ENCODE peak calls at places on chromosome 6, in nine cellular contexts. B, H, P, D, U, Z, X, L and Q are unnamed samples.

GRCh38 chr6:75762063-75762462 is 13.0 kb downstream of the MYO6 start:
- DNase-seq in B (no peak), P (no peak), U (no peak), X (no peak), Z (no peak), D (no peak), L (no peak), H (no peak), Q (no peak)

GRCh38 chr6:33298773-33299236 is at the start of gene RGL2:
- DNase-seq in L (no peak), Z (peak; percentile 88), U (no peak), H (peak; percentile 93), D (peak; percentile 96), X (peak; percentile 83), B (peak; percentile 40), P (peak; percentile 33), Q (peak; percentile 82)

GRCh38 chr6:152071843-152072242 is 264.4 kb downstream of the ESR1 start:
- DNase-seq in Z (no peak), H (no peak), X (no peak), L (no peak), D (no peak), B (no peak), U (no peak), P (no peak), Q (no peak)

GRCh38 chr6:130725551-130725950 is 101.7 kb upstream of the SMLR1 start:
- DNase-seq in Z (no peak), H (no peak), D (no peak), X (no peak), L (no peak), U (no peak), P (no peak), B (no peak), Q (no peak)

GRCh38 chr6:5308066-5308465 is 46.8 kb downstream of the FARS2 start:
- DNase-seq in D (peak; percentile 8), H (no peak), Z (no peak), U (no peak), X (no peak), L (no peak), P (peak; percentile 57), B (no peak), Q (no peak)

GRCh38 chr6:139027620-139028182 is 844 bp upstream of the ABRACL start:
- DNase-seq in P (peak; percentile 63), H (peak; percentile 77), U (peak; percentile 52), L (no peak), Z (no peak), X (peak; percentile 41), B (no peak), D (no peak), Q (no peak)

GRCh38 chr6:137217801-137218472 is 1.2 kb downstream of the IFNGR1 start:
- DNase-seq in Z (no peak), B (no peak), D (no peak), X (no peak), L (no peak), H (peak; percentile 78), P (peak; percentile 18), U (peak; percentile 40), Q (no peak)

GRCh38 chr6:55449219-55449618 is 122.0 kb downstream of the GFRAL start:
- DNase-seq in D (no peak), B (peak; percentile 35), X (no peak), U (peak; percentile 15), H (no peak), Z (no peak), P (no peak), L (no peak), Q (no peak)

GRCh38 chr6:165456327-165456726 is 146.9 kb upstream of the C6orf118 start:
- DNase-seq in D (no peak), X (no peak), U (no peak), L (no peak), P (peak; percentile 29), B (no peak), H (no peak), Z (no peak), Q (no peak)

GRCh38 chr6:164109770-164110140 is 695.2 kb downstream of the QKI start:
- DNase-seq in B (no peak), Z (no peak), P (no peak), U (peak; percentile 45), H (no peak), D (no peak), L (no peak), X (no peak), Q (no peak)

GRCh38 chr6:150134280-150134920 is 8.4 kb upstream of the PPP1R14C start:
- DNase-seq in L (no peak), Z (no peak), B (no peak), U (no peak), X (no peak), H (peak; percentile 84), D (no peak), P (no peak), Q (no peak)
- TF ChIP-seq POLR2A in L (no peak), Z (no peak), B (no peak), U (no peak), X (no peak), H (no peak), D (no peak), P (no peak), Q (no peak)

GRCh38 chr6:167476844-167477595 is 152.1 kb downstream of the TTLL2 start:
- DNase-seq in B (no peak), P (no peak), Z (no peak), H (no peak), X (no peak), U (no peak), D (no peak), L (no peak), Q (peak; percentile 49)
- H3K4me3 ChIP-seq in B (no peak overlapping the region), P (no peak overlapping the region), Z (no peak overlapping the region), H (no peak overlapping the region), X (no peak overlapping the region), U (no peak overlapping the region), D (no peak overlapping the region), L (no peak overlapping the region), Q (no peak overlapping the region)

DNA sequence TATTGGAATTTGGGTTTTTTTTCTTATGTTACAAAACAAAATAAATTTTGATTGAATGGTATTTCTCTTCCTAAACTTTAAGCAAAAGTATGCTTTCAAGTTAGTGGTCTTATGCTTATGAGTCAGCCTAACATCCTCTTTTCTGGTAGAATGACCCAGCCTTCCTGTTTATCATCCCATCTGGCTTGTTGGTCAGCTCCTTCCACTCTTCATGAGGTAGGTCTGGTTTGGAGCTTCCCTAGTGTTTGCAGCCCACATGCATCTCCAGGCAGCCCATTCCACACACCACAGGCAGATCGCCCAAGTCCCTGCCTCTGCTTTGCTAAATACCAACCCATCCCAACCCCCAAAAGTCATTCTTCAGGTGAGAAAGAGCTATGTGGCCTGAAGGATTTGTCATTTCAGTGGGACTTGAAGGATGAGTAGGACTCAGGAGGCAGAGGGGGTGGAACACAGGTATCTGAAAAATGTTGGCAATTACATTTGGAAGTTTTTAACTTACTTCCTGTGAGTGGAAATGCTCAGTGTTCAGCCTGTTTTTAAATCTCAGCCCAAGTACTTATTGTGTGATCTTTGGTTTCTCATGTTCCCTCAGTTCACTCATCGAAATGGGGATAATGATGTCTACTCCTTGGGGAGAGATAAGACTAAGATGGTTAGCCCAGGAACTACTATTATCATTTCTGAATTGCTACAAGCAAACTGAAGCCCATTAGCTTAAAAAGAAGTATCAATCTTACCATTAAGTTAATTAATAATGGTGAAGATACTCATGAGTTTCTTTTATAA is 294.0 kb downstream of the ADGB start:
- DNase-seq in Z (no peak), H (no peak), U (peak; percentile 82), P (peak; percentile 92), X (no peak), L (no peak), B (no peak), D (no peak), Q (no peak)
- TF ChIP-seq POLR2A in Z (no peak), H (no peak), U (no peak), P (no peak), X (no peak), L (no peak), B (no peak), D (no peak), Q (no peak)

GRCh38 chr6:148343383-148343782 is 745 bp downstream of the SASH1 start:
- DNase-seq in U (peak; percentile 60), B (no peak), D (no peak), H (no peak), X (no peak), L (no peak), P (no peak), Z (no peak), Q (no peak)
- H3K4me3 ChIP-seq in U (peak overlapping the region; percentile 96), B (peak overlapping the region; percentile 65), D (peak overlapping the region; percentile 76), H (peak overlapping the region; percentile 33), X (peak overlapping the region; percentile 63), L (peak overlapping the region; percentile 70), P (peak overlapping the region; percentile 62), Z (peak overlapping the region; percentile 76), Q (peak overlapping the region; percentile 68)

DNA sequence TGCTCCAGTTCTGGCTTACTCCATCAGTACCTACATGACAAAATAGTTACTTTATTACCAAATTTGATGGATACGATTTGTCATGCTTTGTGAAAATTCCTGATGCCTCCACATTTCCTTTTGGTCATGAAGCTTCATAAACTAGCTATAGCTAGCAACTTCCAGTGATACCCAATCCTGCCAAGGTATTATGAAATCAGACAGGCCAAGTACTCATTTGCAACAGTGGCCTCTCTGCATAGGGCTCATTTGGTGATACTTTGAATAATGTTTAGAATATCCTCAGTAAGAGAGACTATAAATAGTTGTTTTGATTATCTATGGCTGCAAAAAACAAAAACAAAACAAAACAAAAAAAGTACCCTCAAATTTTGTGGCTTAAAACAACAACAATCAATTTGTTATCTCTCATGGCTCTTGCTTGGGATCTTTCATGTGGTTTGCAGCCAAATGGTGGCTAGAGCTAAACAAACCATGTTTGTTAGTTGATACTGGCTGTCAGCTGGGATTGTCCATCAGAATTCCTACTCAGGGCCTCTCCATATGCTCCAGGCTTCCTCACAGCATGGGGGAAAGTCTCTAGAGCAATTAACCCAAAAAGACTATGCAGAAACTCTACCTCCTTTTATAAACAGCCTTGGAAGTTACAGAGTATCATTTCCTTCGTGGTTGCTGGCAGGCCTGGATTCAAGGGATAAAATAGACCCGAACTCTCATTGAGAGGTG is 10.1 kb upstream of the PRL start:
- DNase-seq in U (no peak), X (no peak), Z (no peak), B (no peak), D (no peak), H (no peak), P (no peak), L (no peak), Q (no peak)
- TF ChIP-seq POLR2A in U (no peak), X (no peak), Z (no peak), B (no peak), D (no peak), H (no peak), P (no peak), L (no peak), Q (no peak)

GRCh38 chr6:42459888-42460287 is 8.2 kb upstream of the TRERF1 start:
- DNase-seq in Z (no peak), X (no peak), H (no peak), D (no peak), B (no peak), L (no peak), P (no peak), U (no peak), Q (peak; percentile 74)
- H3K4me3 ChIP-seq in Z (no peak overlapping the region), X (no peak overlapping the region), H (no peak overlapping the region), D (no peak overlapping the region), B (no peak overlapping the region), L (no peak overlapping the region), P (no peak overlapping the region), U (no peak overlapping the region), Q (no peak overlapping the region)